ENCODE peak calls at places on chromosome 17, in five cellular contexts. One of them, this sample, is unnamed.

GRCh38 chr17:7211512-7212277 is 7.9 kb downstream of the DLG4 start:
- DNase-seq in left cardiac atrium: no peak
- DNase-seq in foreskin fibroblast: no peak
- DNase-seq in nucleus accumbens: no peak
- DNase-seq in effector memory CD8-positive, alpha-beta T cell: no peak
- DNase-seq in this sample: no peak

GRCh38 chr17:77616243-77616731 is 342.2 kb upstream of the TNRC6C start:
- DNase-seq in left cardiac atrium: no peak
- DNase-seq in foreskin fibroblast: peak; percentile 19
- DNase-seq in nucleus accumbens: no peak
- DNase-seq in effector memory CD8-positive, alpha-beta T cell: no peak
- DNase-seq in this sample: no peak

GRCh38 chr17:48611213-48611612 is 396 bp upstream of the HOXB7 start:
- DNase-seq in left cardiac atrium: no peak
- DNase-seq in foreskin fibroblast: no peak
- DNase-seq in nucleus accumbens: no peak
- DNase-seq in effector memory CD8-positive, alpha-beta T cell: no peak
- DNase-seq in this sample: no peak

GRCh38 chr17:6420173-6420641 is 14.7 kb downstream of the AIPL1 start:
- DNase-seq in left cardiac atrium: no peak
- DNase-seq in foreskin fibroblast: no peak
- DNase-seq in nucleus accumbens: no peak
- DNase-seq in effector memory CD8-positive, alpha-beta T cell: no peak
- DNase-seq in this sample: no peak

GRCh38 chr17:38558751-38559024 is 47.1 kb downstream of the SRCIN1 start:
- DNase-seq in left cardiac atrium: no peak
- DNase-seq in foreskin fibroblast: no peak
- DNase-seq in nucleus accumbens: no peak
- DNase-seq in effector memory CD8-positive, alpha-beta T cell: no peak
- DNase-seq in this sample: no peak

GRCh38 chr17:53470626-53471025 is 352.1 kb upstream of the KIF2B start:
- DNase-seq in left cardiac atrium: no peak
- DNase-seq in foreskin fibroblast: no peak
- DNase-seq in nucleus accumbens: no peak
- DNase-seq in effector memory CD8-positive, alpha-beta T cell: no peak
- DNase-seq in this sample: no peak

GRCh38 chr17:65287040-65287439 is 149.9 kb downstream of the RGS9 start:
- DNase-seq in left cardiac atrium: no peak
- DNase-seq in foreskin fibroblast: no peak
- DNase-seq in nucleus accumbens: no peak
- DNase-seq in effector memory CD8-positive, alpha-beta T cell: no peak
- DNase-seq in this sample: no peak

GRCh38 chr17:28968914-28969295 is 17.6 kb upstream of the PHF12 start:
- DNase-seq in left cardiac atrium: no peak
- DNase-seq in foreskin fibroblast: no peak
- DNase-seq in nucleus accumbens: no peak
- DNase-seq in effector memory CD8-positive, alpha-beta T cell: no peak
- DNase-seq in this sample: no peak

GRCh38 chr17:74219576-74220133 is 6.3 kb downstream of the TTYH2 start:
- DNase-seq in left cardiac atrium: no peak
- DNase-seq in foreskin fibroblast: no peak
- DNase-seq in nucleus accumbens: no peak
- DNase-seq in effector memory CD8-positive, alpha-beta T cell: no peak
- DNase-seq in this sample: no peak

GRCh38 chr17:42547001-42547461 is 5.7 kb upstream of the HSD17B1 start:
- DNase-seq in left cardiac atrium: no peak
- DNase-seq in foreskin fibroblast: no peak
- DNase-seq in nucleus accumbens: no peak
- DNase-seq in effector memory CD8-positive, alpha-beta T cell: no peak
- DNase-seq in this sample: no peak

GRCh38 chr17:14871921-14872320 is 393.2 kb downstream of the PMP22 start:
- DNase-seq in left cardiac atrium: no peak
- DNase-seq in foreskin fibroblast: peak; percentile 9
- DNase-seq in nucleus accumbens: no peak
- DNase-seq in effector memory CD8-positive, alpha-beta T cell: no peak
- DNase-seq in this sample: no peak

GRCh38 chr17:32912218-32912897 is 15.6 kb upstream of the TMEM98 start:
- DNase-seq in left cardiac atrium: peak; percentile 58
- DNase-seq in foreskin fibroblast: peak; percentile 70
- DNase-seq in nucleus accumbens: no peak
- DNase-seq in effector memory CD8-positive, alpha-beta T cell: no peak
- DNase-seq in this sample: no peak

GRCh38 chr17:72053069-72053846 is 67.6 kb upstream of the SOX9 start:
- DNase-seq in left cardiac atrium: no peak
- DNase-seq in foreskin fibroblast: no peak
- DNase-seq in nucleus accumbens: no peak
- DNase-seq in effector memory CD8-positive, alpha-beta T cell: no peak
- DNase-seq in this sample: peak; percentile 11

GRCh38 chr17:58330997-58331814 is 2.6 kb upstream of the TSPOAP1 start:
- DNase-seq in left cardiac atrium: no peak
- DNase-seq in foreskin fibroblast: no peak
- DNase-seq in nucleus accumbens: no peak
- DNase-seq in effector memory CD8-positive, alpha-beta T cell: peak; percentile 52
- DNase-seq in this sample: no peak

GRCh38 chr17:61250335-61250890 is 149.2 kb upstream of the TBX2 start:
- DNase-seq in left cardiac atrium: no peak
- DNase-seq in foreskin fibroblast: peak; percentile 53
- DNase-seq in nucleus accumbens: no peak
- DNase-seq in effector memory CD8-positive, alpha-beta T cell: no peak
- DNase-seq in this sample: no peak

GRCh38 chr17:68297168-68297567 is 5.9 kb downstream of the ARSG start:
- DNase-seq in left cardiac atrium: no peak
- DNase-seq in foreskin fibroblast: no peak
- DNase-seq in nucleus accumbens: no peak
- DNase-seq in effector memory CD8-positive, alpha-beta T cell: no peak
- DNase-seq in this sample: peak; percentile 81

GRCh38 chr17:30378191-30378796 is 433 bp upstream of the CPD start:
- DNase-seq in left cardiac atrium: peak; percentile 37
- DNase-seq in foreskin fibroblast: no peak
- DNase-seq in nucleus accumbens: no peak
- DNase-seq in effector memory CD8-positive, alpha-beta T cell: peak; percentile 59
- DNase-seq in this sample: peak; percentile 15

GRCh38 chr17:80082403-80083135 is 18.8 kb upstream of the GAA start:
- DNase-seq in left cardiac atrium: peak; percentile 68
- DNase-seq in foreskin fibroblast: peak; percentile 46
- DNase-seq in nucleus accumbens: no peak
- DNase-seq in effector memory CD8-positive, alpha-beta T cell: peak; percentile 44
- DNase-seq in this sample: peak; percentile 71

GRCh38 chr17:2837147-2837561 is 40.9 kb downstream of the RAP1GAP2 start:
- DNase-seq in left cardiac atrium: no peak
- DNase-seq in foreskin fibroblast: no peak
- DNase-seq in nucleus accumbens: no peak
- DNase-seq in effector memory CD8-positive, alpha-beta T cell: peak; percentile 27
- DNase-seq in this sample: peak; percentile 58

GRCh38 chr17:59785091-59785799 is 77.8 kb downstream of the VMP1 start:
- DNase-seq in left cardiac atrium: no peak
- DNase-seq in foreskin fibroblast: no peak
- DNase-seq in nucleus accumbens: no peak
- DNase-seq in effector memory CD8-positive, alpha-beta T cell: no peak
- DNase-seq in this sample: peak; percentile 67

GRCh38 chr17:2867441-2868424 is 71.5 kb downstream of the RAP1GAP2 start:
- DNase-seq in left cardiac atrium: no peak
- DNase-seq in foreskin fibroblast: peak; percentile 77
- DNase-seq in nucleus accumbens: no peak
- DNase-seq in effector memory CD8-positive, alpha-beta T cell: no peak
- DNase-seq in this sample: no peak

GRCh38 chr17:43468746-43469544 is 14.8 kb upstream of the DHX8 start:
- DNase-seq in left cardiac atrium: no peak
- DNase-seq in foreskin fibroblast: peak; percentile 96
- DNase-seq in nucleus accumbens: no peak
- DNase-seq in effector memory CD8-positive, alpha-beta T cell: no peak
- DNase-seq in this sample: peak; percentile 3

GRCh38 chr17:40542562-40543411 is 22.5 kb downstream of the CCR7 start:
- DNase-seq in left cardiac atrium: peak; percentile 90
- DNase-seq in foreskin fibroblast: peak; percentile 92
- DNase-seq in nucleus accumbens: no peak
- DNase-seq in effector memory CD8-positive, alpha-beta T cell: peak; percentile 41
- DNase-seq in this sample: no peak

GRCh38 chr17:18018411-18018921 is 20.5 kb downstream of the ATPAF2 start:
- DNase-seq in left cardiac atrium: no peak
- DNase-seq in foreskin fibroblast: no peak
- DNase-seq in nucleus accumbens: no peak
- DNase-seq in effector memory CD8-positive, alpha-beta T cell: no peak
- DNase-seq in this sample: no peak

GRCh38 chr17:43020789-43021738 is 1.1 kb downstream of the VAT1 start:
- DNase-seq in left cardiac atrium: peak; percentile 81
- DNase-seq in foreskin fibroblast: peak; percentile 74
- DNase-seq in nucleus accumbens: no peak
- DNase-seq in effector memory CD8-positive, alpha-beta T cell: peak; percentile 10
- DNase-seq in this sample: no peak